ENCODE peak calls at places on chromosomes 5 and 9, in six cellular contexts. J, W, G, N, P and R are unnamed samples.

GRCh38 chr9:126818482-126818881 is 13.6 kb downstream of the ZBTB43 start:
- DNase-seq in J (no peak), W (no peak), G (no peak), N (no peak), P (no peak), R (no peak)

GRCh38 chr5:166845044-166845443 is 1446.4 kb upstream of the WWC1 start:
- DNase-seq in J (peak; percentile 40), W (peak; percentile 56), G (no peak), N (peak; percentile 33), P (no peak), R (no peak)

GRCh38 chr9:130343445-130343918 is 77.9 kb downstream of the HMCN2 start:
- DNase-seq in J (no peak), W (peak; percentile 60), G (no peak), N (peak; percentile 46), P (peak; percentile 95), R (peak; percentile 79)

GRCh38 chr9:69325409-69326212 is 596 bp downstream of the ENTREP1 start:
- DNase-seq in J (no peak), W (no peak), G (no peak), N (peak; percentile 32), P (peak; percentile 71), R (peak; percentile 52)

GRCh38 chr5:43121565-43122484 is 1.1 kb downstream of the ZNF131 start:
- DNase-seq in J (peak; percentile 81), W (peak; percentile 3), G (peak; percentile 80), N (peak; percentile 27), P (peak; percentile 77), R (no peak)

GRCh38 chr9:6739218-6739617 is 18.6 kb upstream of the KDM4C start:
- DNase-seq in J (peak; percentile 34), W (no peak), G (peak; percentile 25), N (peak; percentile 32), P (no peak), R (no peak)

GRCh38 chr5:167014657-167015056 is 1276.8 kb upstream of the WWC1 start:
- DNase-seq in J (no peak), W (no peak), G (no peak), N (no peak), P (no peak), R (no peak)

GRCh38 chr5:61051267-61051666 is 106.3 kb downstream of the NDUFAF2 start:
- DNase-seq in J (peak; percentile 68), W (no peak), G (peak; percentile 73), N (peak; percentile 47), P (no peak), R (no peak)

GRCh38 chr5:61586096-61587084 is 254.3 kb downstream of the ZSWIM6 start:
- DNase-seq in J (no peak), W (no peak), G (no peak), N (no peak), P (no peak), R (no peak)

GRCh38 chr5:11172484-11172883 is 411.4 kb upstream of the DAP start:
- DNase-seq in J (no peak), W (no peak), G (no peak), N (no peak), P (no peak), R (no peak)

GRCh38 chr5:59079622-59080620 is 497.0 kb downstream of the RAB3C start:
- DNase-seq in J (peak; percentile 99), W (no peak), G (peak; percentile 100), N (peak; percentile 37), P (no peak), R (no peak)

GRCh38 chr5:160165137-160166068 is 46.2 kb upstream of the PWWP2A start:
- DNase-seq in J (peak; percentile 100), W (peak; percentile 37), G (peak; percentile 98), N (peak; percentile 93), P (peak; percentile 73), R (peak; percentile 93)

GRCh38 chr5:115379622-115380344 is 83.3 kb upstream of the CCDC112 start:
- DNase-seq in J (no peak), W (no peak), G (no peak), N (no peak), P (no peak), R (no peak)

GRCh38 chr9:114005371-114006154 is 72.5 kb downstream of the AMBP start:
- DNase-seq in J (no peak), W (no peak), G (no peak), N (no peak), P (peak; percentile 23), R (peak; percentile 15)

GRCh38 chr9:77598510-77598909 is 49.6 kb downstream of the GNA14 start:
- DNase-seq in J (peak; percentile 60), W (no peak), G (peak; percentile 37), N (no peak), P (no peak), R (no peak)

GRCh38 chr9:407255-407654 is 192.6 kb downstream of the DOCK8 start:
- DNase-seq in J (no peak), W (no peak), G (no peak), N (peak; percentile 82), P (no peak), R (no peak)

GRCh38 chr9:129674229-129674628 is 8.8 kb downstream of the PRRX2 start:
- DNase-seq in J (no peak), W (no peak), G (no peak), N (no peak), P (no peak), R (no peak)

GRCh38 chr5:16615737-16616535 is 861 bp downstream of the RETREG1 start:
- DNase-seq in J (no peak), W (no peak), G (no peak), N (no peak), P (no peak), R (peak; percentile 32)

GRCh38 chr5:150146862-150147579 is 8.6 kb downstream of the PDGFRB start:
- DNase-seq in J (no peak), W (no peak), G (no peak), N (no peak), P (no peak), R (no peak)

GRCh38 chr9:135134253-135135028 is 47.0 kb downstream of the OLFM1 start:
- DNase-seq in J (no peak), W (no peak), G (no peak), N (no peak), P (no peak), R (no peak)

GRCh38 chr5:65871182-65871581 is 55.2 kb upstream of the ERBIN start:
- DNase-seq in J (peak; percentile 39), W (no peak), G (peak; percentile 54), N (no peak), P (no peak), R (no peak)

GRCh38 chr5:55816342-55816741 is 34.8 kb upstream of the IL31RA start:
- DNase-seq in J (peak; percentile 90), W (no peak), G (peak; percentile 97), N (peak; percentile 3), P (no peak), R (no peak)

GRCh38 chr5:76180817-76181805 is 97.9 kb downstream of the SV2C start:
- DNase-seq in J (peak; percentile 25), W (no peak), G (no peak), N (no peak), P (no peak), R (no peak)

GRCh38 chr5:127068771-127069330 is 4.5 kb downstream of the C5orf63 start:
- DNase-seq in J (no peak), W (no peak), G (peak; percentile 47), N (no peak), P (no peak), R (no peak)

GRCh38 chr5:169875091-169875727 is 105.1 kb downstream of the INSYN2B start:
- DNase-seq in J (peak; percentile 73), W (no peak), G (peak; percentile 23), N (no peak), P (no peak), R (no peak)

GRCh38 chr9:136521541-136521940 is 24.3 kb downstream of the NOTCH1 start:
- DNase-seq in J (no peak), W (no peak), G (no peak), N (no peak), P (no peak), R (no peak)

GRCh38 chr5:180179399-180180197 is 29.4 kb downstream of the RASGEF1C start:
- DNase-seq in J (no peak), W (no peak), G (no peak), N (no peak), P (no peak), R (no peak)

GRCh38 chr9:38059233-38059936 is 9.6 kb downstream of the SHB start:
- DNase-seq in J (peak; percentile 67), W (no peak), G (peak; percentile 83), N (no peak), P (no peak), R (no peak)

GRCh38 chr5:44942524-44943001 is 133.8 kb downstream of the MRPS30 start:
- DNase-seq in J (no peak), W (no peak), G (no peak), N (peak; percentile 18), P (no peak), R (peak; percentile 29)

DNA sequence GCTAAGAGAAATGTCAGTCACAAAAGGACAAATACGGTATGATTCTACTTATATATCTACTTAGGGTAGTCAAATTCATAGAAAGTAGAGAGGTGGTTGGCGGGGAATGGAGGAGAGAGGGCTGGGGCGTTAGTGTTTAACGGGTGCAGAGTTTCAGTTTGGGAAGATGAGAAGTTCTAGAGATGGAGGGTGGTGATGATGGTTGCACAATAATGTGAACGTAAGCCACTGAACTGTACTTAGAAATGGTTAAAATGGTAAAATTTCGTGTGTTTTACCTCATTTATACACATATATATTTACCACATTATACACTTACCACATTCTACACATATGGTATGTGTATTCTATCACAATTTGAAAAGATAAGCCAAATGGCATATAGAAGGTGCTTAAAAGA is 35.7 kb downstream of the LSM11 start:
- DNase-seq in J (no peak), W (no peak), G (no peak), N (no peak), P (no peak), R (no peak)
- H2BK15ac ChIP-seq in J (no peak overlapping the region), W (no peak overlapping the region), G (no peak overlapping the region), N (no peak overlapping the region), P (no peak overlapping the region), R (no peak overlapping the region)

DNA sequence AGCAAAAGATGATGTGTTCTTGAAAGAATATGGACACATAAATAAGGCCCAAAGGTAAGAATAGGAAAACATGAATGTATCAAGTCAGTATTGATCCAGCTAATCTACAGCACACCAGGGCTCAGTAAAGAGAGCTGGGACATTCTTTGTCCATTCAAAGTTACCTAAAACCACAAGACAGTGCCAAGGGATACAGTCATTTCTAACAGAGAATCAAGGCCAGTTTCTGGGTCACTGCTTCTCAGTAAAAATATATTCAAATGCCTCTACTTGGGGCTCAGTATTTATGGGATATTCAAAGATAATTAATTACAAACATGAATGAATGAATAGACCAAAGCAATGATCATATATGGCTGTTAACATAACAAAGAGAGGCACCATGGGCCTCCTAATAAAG is 35.0 kb downstream of the MTMR12 start:
- DNase-seq in J (no peak), W (no peak), G (no peak), N (no peak), P (no peak), R (no peak)
- H3K4ac ChIP-seq in J (no peak overlapping the region), W (no peak overlapping the region), G (no peak overlapping the region), N (no peak overlapping the region), P (no peak overlapping the region), R (no peak overlapping the region)

DNA sequence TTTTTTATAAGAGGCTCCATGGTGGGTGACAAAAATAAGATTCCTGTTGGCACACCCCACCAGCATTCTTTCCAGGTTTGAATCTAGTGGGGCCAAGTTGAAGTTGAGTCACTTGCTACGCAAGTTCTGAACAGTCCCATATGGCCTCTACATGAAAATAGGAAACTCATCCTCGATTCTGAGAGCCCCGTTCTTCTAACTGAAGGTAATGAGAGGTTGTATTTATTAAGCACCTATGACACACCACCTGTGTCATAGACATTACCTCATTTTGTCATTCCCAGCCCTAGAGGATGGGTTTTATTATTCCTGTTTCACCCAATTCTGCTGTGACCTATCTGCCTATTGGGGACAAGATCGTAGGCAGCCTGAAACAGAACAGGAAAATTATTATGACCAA is 131.7 kb downstream of the ACTL7B start:
- DNase-seq in J (no peak), W (no peak), G (no peak), N (no peak), P (no peak), R (no peak)
- H2BK15ac ChIP-seq in J (no peak overlapping the region), W (no peak overlapping the region), G (no peak overlapping the region), N (no peak overlapping the region), P (no peak overlapping the region), R (no peak overlapping the region)

GRCh38 chr9:93907551-93908199 is 47.5 kb downstream of the BARX1 start:
- DNase-seq in J (no peak), W (no peak), G (no peak), N (no peak), P (no peak), R (no peak)
- H3K4ac ChIP-seq in J (no peak overlapping the region), W (no peak overlapping the region), G (no peak overlapping the region), N (no peak overlapping the region), P (no peak overlapping the region), R (no peak overlapping the region)